ENCODE peak calls at places on chromosomes 3 and 15, in eight cellular contexts. One of them, this sample, is unnamed.

GRCh38 chr15:47794266-47794914 is 77.1 kb downstream of the SEMA6D start:
- DNase-seq in thoracic aorta: no peak
- DNase-seq in GM23248: peak
- DNase-seq in NCI-H774: no peak
- DNase-seq in AG04450: no peak
- DNase-seq in CD4-positive, alpha-beta T cell: no peak
- DNase-seq in Calu3: no peak
- DNase-seq in activated naive CD4-positive, alpha-beta T cell treated with Interleukin-2 at 50 U/mL for 16 hours: no peak
- DNase-seq in this sample: no peak

GRCh38 chr3:37992271-37993066 is 1.9 kb downstream of the VILL start:
- DNase-seq in activated naive CD4-positive, alpha-beta T cell treated with Interleukin-2 at 50 U/mL for 16 hours: no peak
- DNase-seq in CD4-positive, alpha-beta T cell: no peak
- DNase-seq in Calu3: peak
- DNase-seq in GM23248: no peak
- DNase-seq in thoracic aorta: no peak
- DNase-seq in AG04450: no peak
- DNase-seq in NCI-H774: no peak
- DNase-seq in this sample: no peak

GRCh38 chr3:33940149-33940548 is 141.7 kb downstream of the PDCD6IP start:
- DNase-seq in AG04450: no peak
- DNase-seq in Calu3: no peak
- DNase-seq in CD4-positive, alpha-beta T cell: no peak
- DNase-seq in thoracic aorta: no peak
- DNase-seq in GM23248: peak
- DNase-seq in activated naive CD4-positive, alpha-beta T cell treated with Interleukin-2 at 50 U/mL for 16 hours: no peak
- DNase-seq in NCI-H774: no peak
- DNase-seq in this sample: no peak

GRCh38 chr3:14564741-14565140 is 24.6 kb upstream of the GRIP2 start:
- DNase-seq in GM23248: no peak
- DNase-seq in thoracic aorta: no peak
- DNase-seq in CD4-positive, alpha-beta T cell: no peak
- DNase-seq in Calu3: peak
- DNase-seq in AG04450: no peak
- DNase-seq in NCI-H774: no peak
- DNase-seq in activated naive CD4-positive, alpha-beta T cell treated with Interleukin-2 at 50 U/mL for 16 hours: no peak
- DNase-seq in this sample: no peak

GRCh38 chr3:110687138-110687537 is 384.5 kb upstream of the NECTIN3 start:
- DNase-seq in thoracic aorta: no peak
- DNase-seq in CD4-positive, alpha-beta T cell: no peak
- DNase-seq in AG04450: no peak
- DNase-seq in activated naive CD4-positive, alpha-beta T cell treated with Interleukin-2 at 50 U/mL for 16 hours: no peak
- DNase-seq in GM23248: no peak
- DNase-seq in Calu3: no peak
- DNase-seq in NCI-H774: no peak
- DNase-seq in this sample: no peak

GRCh38 chr3:189457201-189457607 is 174.0 kb upstream of the TP63 start:
- DNase-seq in AG04450: no peak
- DNase-seq in activated naive CD4-positive, alpha-beta T cell treated with Interleukin-2 at 50 U/mL for 16 hours: no peak
- DNase-seq in Calu3: no peak
- DNase-seq in thoracic aorta: no peak
- DNase-seq in CD4-positive, alpha-beta T cell: no peak
- DNase-seq in NCI-H774: no peak
- DNase-seq in GM23248: peak
- DNase-seq in this sample: no peak

GRCh38 chr15:78164010-78164409 is 14.8 kb downstream of the IDH3A start:
- DNase-seq in AG04450: no peak
- DNase-seq in GM23248: no peak
- DNase-seq in CD4-positive, alpha-beta T cell: no peak
- DNase-seq in NCI-H774: no peak
- DNase-seq in thoracic aorta: no peak
- DNase-seq in Calu3: no peak
- DNase-seq in activated naive CD4-positive, alpha-beta T cell treated with Interleukin-2 at 50 U/mL for 16 hours: no peak
- DNase-seq in this sample: no peak

GRCh38 chr3:111332488-111333095 is 209.4 kb upstream of the CD96 start:
- DNase-seq in GM23248: no peak
- DNase-seq in CD4-positive, alpha-beta T cell: no peak
- DNase-seq in Calu3: no peak
- DNase-seq in activated naive CD4-positive, alpha-beta T cell treated with Interleukin-2 at 50 U/mL for 16 hours: no peak
- DNase-seq in NCI-H774: no peak
- DNase-seq in AG04450: no peak
- DNase-seq in thoracic aorta: no peak
- DNase-seq in this sample: no peak

GRCh38 chr15:57079907-57080750 is 161.7 kb downstream of the TCF12 start:
- DNase-seq in AG04450: no peak
- DNase-seq in Calu3: no peak
- DNase-seq in activated naive CD4-positive, alpha-beta T cell treated with Interleukin-2 at 50 U/mL for 16 hours: no peak
- DNase-seq in NCI-H774: no peak
- DNase-seq in CD4-positive, alpha-beta T cell: no peak
- DNase-seq in thoracic aorta: no peak
- DNase-seq in GM23248: no peak
- DNase-seq in this sample: no peak

GRCh38 chr3:185089343-185089742 is 63.5 kb downstream of the C3orf70 start:
- DNase-seq in thoracic aorta: no peak
- DNase-seq in GM23248: peak
- DNase-seq in activated naive CD4-positive, alpha-beta T cell treated with Interleukin-2 at 50 U/mL for 16 hours: no peak
- DNase-seq in Calu3: no peak
- DNase-seq in NCI-H774: no peak
- DNase-seq in AG04450: no peak
- DNase-seq in CD4-positive, alpha-beta T cell: no peak
- DNase-seq in this sample: no peak

GRCh38 chr15:63983071-63983711 is 63.1 kb downstream of the DAPK2 start:
- DNase-seq in GM23248: no peak
- DNase-seq in thoracic aorta: no peak
- DNase-seq in Calu3: no peak
- DNase-seq in NCI-H774: no peak
- DNase-seq in activated naive CD4-positive, alpha-beta T cell treated with Interleukin-2 at 50 U/mL for 16 hours: no peak
- DNase-seq in AG04450: no peak
- DNase-seq in CD4-positive, alpha-beta T cell: no peak
- DNase-seq in this sample: no peak

GRCh38 chr3:104190681-104191080 is 1176.0 kb upstream of the ALCAM start:
- DNase-seq in activated naive CD4-positive, alpha-beta T cell treated with Interleukin-2 at 50 U/mL for 16 hours: no peak
- DNase-seq in thoracic aorta: no peak
- DNase-seq in NCI-H774: no peak
- DNase-seq in GM23248: no peak
- DNase-seq in Calu3: no peak
- DNase-seq in AG04450: no peak
- DNase-seq in CD4-positive, alpha-beta T cell: no peak
- DNase-seq in this sample: peak

GRCh38 chr15:65212097-65212496 is 824 bp upstream of the CILP start:
- DNase-seq in GM23248: peak
- DNase-seq in activated naive CD4-positive, alpha-beta T cell treated with Interleukin-2 at 50 U/mL for 16 hours: peak
- DNase-seq in CD4-positive, alpha-beta T cell: no peak
- DNase-seq in AG04450: no peak
- DNase-seq in Calu3: peak
- DNase-seq in thoracic aorta: no peak
- DNase-seq in NCI-H774: no peak
- DNase-seq in this sample: no peak

GRCh38 chr3:72017935-72018334 is 233.0 kb upstream of the PROK2 start:
- DNase-seq in AG04450: no peak
- DNase-seq in NCI-H774: no peak
- DNase-seq in GM23248: no peak
- DNase-seq in CD4-positive, alpha-beta T cell: no peak
- DNase-seq in thoracic aorta: no peak
- DNase-seq in Calu3: no peak
- DNase-seq in activated naive CD4-positive, alpha-beta T cell treated with Interleukin-2 at 50 U/mL for 16 hours: no peak
- DNase-seq in this sample: no peak

GRCh38 chr3:186519021-186519658 is 25.0 kb downstream of the CRYGS start:
- DNase-seq in thoracic aorta: no peak
- DNase-seq in NCI-H774: no peak
- DNase-seq in CD4-positive, alpha-beta T cell: peak
- DNase-seq in AG04450: no peak
- DNase-seq in GM23248: no peak
- DNase-seq in activated naive CD4-positive, alpha-beta T cell treated with Interleukin-2 at 50 U/mL for 16 hours: peak
- DNase-seq in Calu3: no peak
- DNase-seq in this sample: no peak

GRCh38 chr15:65870889-65871533 is 1.7 kb downstream of the RAB11A start:
- DNase-seq in Calu3: peak
- DNase-seq in AG04450: no peak
- DNase-seq in NCI-H774: no peak
- DNase-seq in activated naive CD4-positive, alpha-beta T cell treated with Interleukin-2 at 50 U/mL for 16 hours: no peak
- DNase-seq in thoracic aorta: no peak
- DNase-seq in CD4-positive, alpha-beta T cell: no peak
- DNase-seq in GM23248: peak
- DNase-seq in this sample: peak

GRCh38 chr3:46868301-46868700 is 5.1 kb upstream of the MYL3 start:
- DNase-seq in AG04450: no peak
- DNase-seq in activated naive CD4-positive, alpha-beta T cell treated with Interleukin-2 at 50 U/mL for 16 hours: no peak
- DNase-seq in thoracic aorta: no peak
- DNase-seq in GM23248: no peak
- DNase-seq in Calu3: no peak
- DNase-seq in CD4-positive, alpha-beta T cell: no peak
- DNase-seq in NCI-H774: no peak
- DNase-seq in this sample: no peak

GRCh38 chr3:126555795-126556636 is 2.7 kb downstream of the C3orf22 start:
- DNase-seq in CD4-positive, alpha-beta T cell: no peak
- DNase-seq in activated naive CD4-positive, alpha-beta T cell treated with Interleukin-2 at 50 U/mL for 16 hours: no peak
- DNase-seq in AG04450: no peak
- DNase-seq in NCI-H774: no peak
- DNase-seq in thoracic aorta: no peak
- DNase-seq in Calu3: no peak
- DNase-seq in GM23248: no peak
- DNase-seq in this sample: no peak

GRCh38 chr3:132417695-132418520 is 606 bp downstream of the DNAJC13 start:
- DNase-seq in GM23248: peak
- DNase-seq in activated naive CD4-positive, alpha-beta T cell treated with Interleukin-2 at 50 U/mL for 16 hours: peak
- DNase-seq in NCI-H774: peak
- DNase-seq in CD4-positive, alpha-beta T cell: no peak
- DNase-seq in Calu3: peak
- DNase-seq in thoracic aorta: peak
- DNase-seq in AG04450: peak
- DNase-seq in this sample: no peak

GRCh38 chr15:33234019-33234418 is 39.5 kb upstream of the FMN1 start:
- DNase-seq in thoracic aorta: no peak
- DNase-seq in activated naive CD4-positive, alpha-beta T cell treated with Interleukin-2 at 50 U/mL for 16 hours: no peak
- DNase-seq in NCI-H774: peak
- DNase-seq in Calu3: peak
- DNase-seq in AG04450: no peak
- DNase-seq in GM23248: peak
- DNase-seq in CD4-positive, alpha-beta T cell: no peak
- DNase-seq in this sample: no peak

GRCh38 chr15:68352401-68353062 is 75.0 kb downstream of the FEM1B start:
- DNase-seq in thoracic aorta: peak
- DNase-seq in activated naive CD4-positive, alpha-beta T cell treated with Interleukin-2 at 50 U/mL for 16 hours: no peak
- DNase-seq in Calu3: no peak
- DNase-seq in GM23248: peak
- DNase-seq in NCI-H774: no peak
- DNase-seq in CD4-positive, alpha-beta T cell: no peak
- DNase-seq in AG04450: peak
- DNase-seq in this sample: peak

GRCh38 chr3:8741581-8742355 is 8.2 kb downstream of the CAV3 start:
- DNase-seq in CD4-positive, alpha-beta T cell: no peak
- DNase-seq in GM23248: peak
- DNase-seq in NCI-H774: no peak
- DNase-seq in Calu3: peak
- DNase-seq in thoracic aorta: no peak
- DNase-seq in activated naive CD4-positive, alpha-beta T cell treated with Interleukin-2 at 50 U/mL for 16 hours: no peak
- DNase-seq in AG04450: peak
- DNase-seq in this sample: peak

This sample was measured in retinal pigment epithelial cell.